ENCODE peak calls at places on chromosomes 12 and 14, in nine cellular contexts. I, P, J, O, N, R, C, A and X are unnamed samples.

GRCh38 chr12:46005151-46005797 is 14.9 kb upstream of the SCAF11 start:
- DNase-seq in P (no peak), I (peak; percentile 8), N (no peak), A (no peak), O (no peak), J (no peak), C (no peak), R (no peak), X (no peak)

GRCh38 chr14:24542346-24542936 is 33.6 kb downstream of the CTSG start:
- DNase-seq in O (no peak), A (no peak), R (no peak), C (no peak), N (no peak), I (peak; percentile 40), P (no peak), J (no peak), X (peak; percentile 1)

GRCh38 chr14:23539209-23539866 is 12.2 kb downstream of the ZFHX2 start:
- DNase-seq in N (peak; percentile 78), J (no peak), A (no peak), C (no peak), R (no peak), P (no peak), O (no peak), I (peak; percentile 55), X (no peak)

GRCh38 chr14:37622231-37622923 is 26.9 kb downstream of the TTC6 start:
- DNase-seq in A (no peak), P (no peak), I (no peak), N (peak; percentile 72), J (no peak), R (no peak), C (no peak), O (no peak), X (no peak)

GRCh38 chr12:94289551-94290312 is 141.4 kb downstream of the PLXNC1 start:
- DNase-seq in C (no peak), N (no peak), J (no peak), O (no peak), R (no peak), A (peak; percentile 44), I (peak; percentile 17), P (peak; percentile 68), X (peak; percentile 63)

GRCh38 chr12:14454098-14454907 is 88.8 kb downstream of the ATF7IP start:
- DNase-seq in J (peak; percentile 6), R (no peak), O (no peak), I (peak; percentile 55), P (no peak), N (peak; percentile 78), C (no peak), A (peak; percentile 4), X (no peak)

GRCh38 chr14:64612021-64612380 is 62.2 kb downstream of the PPP1R36 start:
- DNase-seq in N (no peak), I (no peak), P (no peak), J (no peak), C (no peak), O (no peak), R (no peak), A (peak; percentile 44), X (no peak)

GRCh38 chr12:107519906-107520859 is 165.4 kb upstream of the PWP1 start:
- DNase-seq in I (no peak), N (no peak), A (no peak), P (no peak), O (no peak), C (no peak), J (no peak), R (no peak), X (no peak)

GRCh38 chr14:78164226-78164853 is 5.8 kb upstream of the NRXN3 start:
- DNase-seq in A (no peak), O (no peak), R (no peak), C (no peak), I (peak; percentile 49), J (no peak), P (no peak), N (peak; percentile 77), X (no peak)

GRCh38 chr14:55398679-55399078 is 13.0 kb downstream of the ATG14 start:
- DNase-seq in J (no peak), P (peak; percentile 44), C (no peak), A (peak; percentile 92), O (no peak), N (no peak), R (no peak), I (peak; percentile 94), X (peak; percentile 96)